ENCODE peak calls at places on chromosomes 12 and 14, in six cellular contexts. One of them, this sample, is unnamed.

GRCh38 chr14:51929156-51929555 is 60.2 kb upstream of the RTRAF start:
- DNase-seq in A549: no peak
- DNase-seq in aorta: no peak
- DNase-seq in left lung: no peak
- DNase-seq in A673: peak; percentile 8
- DNase-seq in thoracic aorta: no peak
- DNase-seq in this sample: no peak

GRCh38 chr12:115185529-115185928 is 501.6 kb upstream of the TBX3 start:
- DNase-seq in A549: no peak
- DNase-seq in aorta: no peak
- DNase-seq in left lung: no peak
- DNase-seq in A673: no peak
- DNase-seq in thoracic aorta: no peak
- DNase-seq in this sample: no peak

GRCh38 chr12:51216652-51217051 is 1.2 kb downstream of the POU6F1 start:
- DNase-seq in A549: no peak
- DNase-seq in aorta: no peak
- DNase-seq in left lung: no peak
- DNase-seq in A673: no peak
- DNase-seq in thoracic aorta: no peak
- DNase-seq in this sample: no peak

GRCh38 chr12:13152281-13152680 is 44.2 kb upstream of the EMP1 start:
- DNase-seq in A549: no peak
- DNase-seq in aorta: peak; percentile 65
- DNase-seq in left lung: no peak
- DNase-seq in A673: no peak
- DNase-seq in thoracic aorta: no peak
- DNase-seq in this sample: no peak

GRCh38 chr12:105226219-105226618 is 9.8 kb downstream of the APPL2 start:
- DNase-seq in A549: no peak
- DNase-seq in aorta: peak; percentile 88
- DNase-seq in left lung: peak; percentile 81
- DNase-seq in A673: peak; percentile 70
- DNase-seq in thoracic aorta: peak; percentile 29
- DNase-seq in this sample: no peak

GRCh38 chr12:93614917-93615596 is 42.6 kb downstream of the SOCS2 start:
- DNase-seq in A549: no peak
- DNase-seq in aorta: no peak
- DNase-seq in left lung: no peak
- DNase-seq in A673: no peak
- DNase-seq in thoracic aorta: no peak
- DNase-seq in this sample: no peak

GRCh38 chr12:2853626-2854025 is 3.2 kb downstream of the TEX52 start:
- DNase-seq in A549: peak; percentile 77
- DNase-seq in aorta: peak; percentile 88
- DNase-seq in left lung: peak; percentile 74
- DNase-seq in A673: peak; percentile 91
- DNase-seq in thoracic aorta: peak; percentile 43
- DNase-seq in this sample: peak; percentile 37

GRCh38 chr14:71242237-71242748 is 335.0 kb downstream of the PCNX1 start:
- DNase-seq in A549: no peak
- DNase-seq in aorta: no peak
- DNase-seq in left lung: no peak
- DNase-seq in A673: no peak
- DNase-seq in thoracic aorta: no peak
- DNase-seq in this sample: no peak

GRCh38 chr12:29287622-29288021 is 93.3 kb downstream of the ERGIC2 start:
- DNase-seq in A549: no peak
- DNase-seq in aorta: no peak
- DNase-seq in left lung: no peak
- DNase-seq in A673: no peak
- DNase-seq in thoracic aorta: no peak
- DNase-seq in this sample: no peak

GRCh38 chr12:114711689-114712152 is 27.7 kb upstream of the TBX3 start:
- DNase-seq in A549: no peak
- DNase-seq in aorta: no peak
- DNase-seq in left lung: no peak
- DNase-seq in A673: no peak
- DNase-seq in thoracic aorta: no peak
- DNase-seq in this sample: no peak

GRCh38 chr14:76720382-76720813 is 40.9 kb upstream of the VASH1 start:
- DNase-seq in A549: no peak
- DNase-seq in aorta: peak; percentile 85
- DNase-seq in left lung: peak; percentile 69
- DNase-seq in A673: no peak
- DNase-seq in thoracic aorta: no peak
- DNase-seq in this sample: no peak

GRCh38 chr14:105091335-105092123 is 26.3 kb upstream of the GPR132 start:
- DNase-seq in A549: peak; percentile 99
- DNase-seq in aorta: peak; percentile 91
- DNase-seq in left lung: peak; percentile 85
- DNase-seq in A673: no peak
- DNase-seq in thoracic aorta: peak; percentile 70
- DNase-seq in this sample: no peak

GRCh38 chr12:22684526-22685118 is 59.7 kb downstream of the ETNK1 start:
- DNase-seq in A549: peak; percentile 50
- DNase-seq in aorta: no peak
- DNase-seq in left lung: no peak
- DNase-seq in A673: peak; percentile 68
- DNase-seq in thoracic aorta: no peak
- DNase-seq in this sample: no peak

GRCh38 chr14:53881921-53882320 is 74.7 kb downstream of the BMP4 start:
- DNase-seq in A549: no peak
- DNase-seq in aorta: no peak
- DNase-seq in left lung: no peak
- DNase-seq in A673: no peak
- DNase-seq in thoracic aorta: no peak
- DNase-seq in this sample: no peak

GRCh38 chr12:76080729-76081415 is 3.6 kb downstream of the NAP1L1 start:
- DNase-seq in A549: peak; percentile 37
- DNase-seq in aorta: no peak
- DNase-seq in left lung: no peak
- DNase-seq in A673: peak; percentile 41
- DNase-seq in thoracic aorta: no peak
- DNase-seq in this sample: no peak

GRCh38 chr12:9064815-9065606 is 50.7 kb downstream of the A2M start:
- DNase-seq in A549: peak; percentile 67
- DNase-seq in aorta: peak; percentile 85
- DNase-seq in left lung: peak; percentile 89
- DNase-seq in A673: no peak
- DNase-seq in thoracic aorta: no peak
- DNase-seq in this sample: no peak

GRCh38 chr12:96420255-96420930 is 20.2 kb upstream of the CDK17 start:
- DNase-seq in A549: no peak
- DNase-seq in aorta: no peak
- DNase-seq in left lung: no peak
- DNase-seq in A673: no peak
- DNase-seq in thoracic aorta: no peak
- DNase-seq in this sample: no peak

GRCh38 chr14:68959035-68959434 is 20.1 kb downstream of the ACTN1 start:
- DNase-seq in A549: no peak
- DNase-seq in aorta: no peak
- DNase-seq in left lung: no peak
- DNase-seq in A673: no peak
- DNase-seq in thoracic aorta: no peak
- DNase-seq in this sample: no peak

GRCh38 chr12:114835031-114835430 is 151.1 kb upstream of the TBX3 start:
- DNase-seq in A549: no peak
- DNase-seq in aorta: no peak
- DNase-seq in left lung: no peak
- DNase-seq in A673: no peak
- DNase-seq in thoracic aorta: no peak
- DNase-seq in this sample: no peak

GRCh38 chr14:60165547-60165876 is 314 bp upstream of the DHRS7 start:
- DNase-seq in A549: no peak
- DNase-seq in aorta: no peak
- DNase-seq in left lung: no peak
- DNase-seq in A673: no peak
- DNase-seq in thoracic aorta: no peak
- DNase-seq in this sample: no peak

GRCh38 chr12:108403952-108404351 is 64.8 kb upstream of the CMKLR1 start:
- DNase-seq in A549: no peak
- DNase-seq in aorta: no peak
- DNase-seq in left lung: no peak
- DNase-seq in A673: peak; percentile 21
- DNase-seq in thoracic aorta: no peak
- DNase-seq in this sample: no peak

GRCh38 chr12:118537481-118537917 is 161.1 kb downstream of the SUDS3 start:
- DNase-seq in A549: no peak
- DNase-seq in aorta: no peak
- DNase-seq in left lung: no peak
- DNase-seq in A673: peak; percentile 48
- DNase-seq in thoracic aorta: no peak
- DNase-seq in this sample: no peak

GRCh38 chr12:4216542-4216927 is 57.0 kb upstream of the CCND2 start:
- DNase-seq in A549: no peak
- DNase-seq in aorta: no peak
- DNase-seq in left lung: no peak
- DNase-seq in A673: no peak
- DNase-seq in thoracic aorta: no peak
- DNase-seq in this sample: no peak

GRCh38 chr14:89336338-89336737 is 80.7 kb downstream of the FOXN3 start:
- DNase-seq in A549: peak; percentile 44
- DNase-seq in aorta: no peak
- DNase-seq in left lung: no peak
- DNase-seq in A673: no peak
- DNase-seq in thoracic aorta: no peak
- DNase-seq in this sample: no peak

GRCh38 chr12:12804011-12804410 is 9.1 kb upstream of the DDX47 start:
- DNase-seq in A549: peak; percentile 90
- DNase-seq in aorta: no peak
- DNase-seq in left lung: no peak
- DNase-seq in A673: no peak
- DNase-seq in thoracic aorta: no peak
- DNase-seq in this sample: no peak

GRCh38 chr12:89453579-89453978 is 71.0 kb downstream of the GALNT4 start:
- DNase-seq in A549: peak; percentile 35
- DNase-seq in aorta: no peak
- DNase-seq in left lung: no peak
- DNase-seq in A673: peak; percentile 35
- DNase-seq in thoracic aorta: no peak
- DNase-seq in this sample: no peak

GRCh38 chr12:118979763-118980406 is 1.5 kb upstream of the SRRM4 start:
- DNase-seq in A549: peak; percentile 80
- DNase-seq in aorta: peak; percentile 45
- DNase-seq in left lung: no peak
- DNase-seq in A673: peak; percentile 79
- DNase-seq in thoracic aorta: no peak
- DNase-seq in this sample: no peak

GRCh38 chr12:8948711-8949524 is 527 bp downstream of the M6PR start:
- DNase-seq in A549: peak; percentile 16
- DNase-seq in aorta: no peak
- DNase-seq in left lung: peak; percentile 31
- DNase-seq in A673: peak; percentile 57
- DNase-seq in thoracic aorta: no peak
- DNase-seq in this sample: no peak

GRCh38 chr12:42504049-42504448 is 85.5 kb downstream of the PRICKLE1 start:
- DNase-seq in A549: no peak
- DNase-seq in aorta: no peak
- DNase-seq in left lung: no peak
- DNase-seq in A673: peak; percentile 44
- DNase-seq in thoracic aorta: no peak
- DNase-seq in this sample: no peak

GRCh38 chr12:57614948-57615500 is 3.8 kb downstream of the ARHGEF25 start:
- DNase-seq in A549: no peak
- DNase-seq in aorta: no peak
- DNase-seq in left lung: no peak
- DNase-seq in A673: no peak
- DNase-seq in thoracic aorta: no peak
- DNase-seq in this sample: no peak

GRCh38 chr12:119229837-119230236 is 51.1 kb downstream of the HSPB8 start:
- DNase-seq in A549: peak; percentile 77
- DNase-seq in aorta: peak; percentile 59
- DNase-seq in left lung: no peak
- DNase-seq in A673: peak; percentile 59
- DNase-seq in thoracic aorta: no peak
- DNase-seq in this sample: no peak

GRCh38 chr14:40133484-40133883 is 701.3 kb upstream of the FBXO33 start:
- DNase-seq in A549: no peak
- DNase-seq in aorta: no peak
- DNase-seq in left lung: no peak
- DNase-seq in A673: no peak
- DNase-seq in thoracic aorta: no peak
- DNase-seq in this sample: no peak
- H3K9me3 ChIP-seq in A549: no peaks in the 10 kb centered on the region
- H3K9me3 ChIP-seq in aorta: no peaks in the 10 kb centered on the region
- H3K9me3 ChIP-seq in left lung: no peaks in the 10 kb centered on the region
- H3K9me3 ChIP-seq in A673: peaks cover 2% of the 10 kb centered on the region
- H3K9me3 ChIP-seq in thoracic aorta: no peaks in the 10 kb centered on the region
- H3K9me3 ChIP-seq in this sample: no peaks in the 10 kb centered on the region

GRCh38 chr12:53940448-53941014 is 1.9 kb downstream of the HOXC13 start:
- DNase-seq in A549: no peak
- DNase-seq in aorta: no peak
- DNase-seq in left lung: no peak
- DNase-seq in A673: no peak
- DNase-seq in thoracic aorta: no peak
- DNase-seq in this sample: no peak
- H3K9me3 ChIP-seq in A549: no peaks in the 10 kb centered on the region
- H3K9me3 ChIP-seq in aorta: no peaks in the 10 kb centered on the region
- H3K9me3 ChIP-seq in left lung: no peaks in the 10 kb centered on the region
- H3K9me3 ChIP-seq in A673: no peaks in the 10 kb centered on the region
- H3K9me3 ChIP-seq in thoracic aorta: no peaks in the 10 kb centered on the region
- H3K9me3 ChIP-seq in this sample: no peaks in the 10 kb centered on the region

GRCh38 chr12:34401659-34402227 is 379.4 kb downstream of the ALG10 start:
- DNase-seq in A549: no peak
- DNase-seq in aorta: peak; percentile 18
- DNase-seq in left lung: peak; percentile 19
- DNase-seq in A673: no peak
- DNase-seq in thoracic aorta: no peak
- DNase-seq in this sample: no peak
- H3K9me3 ChIP-seq in A549: peaks cover 2% of the 10 kb centered on the region
- H3K9me3 ChIP-seq in aorta: peaks cover 8% of the 10 kb centered on the region
- H3K9me3 ChIP-seq in left lung: no peaks in the 10 kb centered on the region
- H3K9me3 ChIP-seq in A673: peaks cover 34% of the 10 kb centered on the region
- H3K9me3 ChIP-seq in thoracic aorta: peaks cover 22% of the 10 kb centered on the region
- H3K9me3 ChIP-seq in this sample: peaks cover 32% of the 10 kb centered on the region

GRCh38 chr12:34350092-34351041 is 328.1 kb downstream of the ALG10 start:
- DNase-seq in A549: peak; percentile 44
- DNase-seq in aorta: no peak
- DNase-seq in left lung: no peak
- DNase-seq in A673: no peak
- DNase-seq in thoracic aorta: no peak
- DNase-seq in this sample: no peak
- H3K9me3 ChIP-seq in A549: no peaks in the 10 kb centered on the region
- H3K9me3 ChIP-seq in aorta: no peaks in the 10 kb centered on the region
- H3K9me3 ChIP-seq in left lung: no peaks in the 10 kb centered on the region
- H3K9me3 ChIP-seq in A673: peaks cover 14% of the 10 kb centered on the region
- H3K9me3 ChIP-seq in thoracic aorta: no peaks in the 10 kb centered on the region
- H3K9me3 ChIP-seq in this sample: peaks cover 30% of the 10 kb centered on the region

DNA sequence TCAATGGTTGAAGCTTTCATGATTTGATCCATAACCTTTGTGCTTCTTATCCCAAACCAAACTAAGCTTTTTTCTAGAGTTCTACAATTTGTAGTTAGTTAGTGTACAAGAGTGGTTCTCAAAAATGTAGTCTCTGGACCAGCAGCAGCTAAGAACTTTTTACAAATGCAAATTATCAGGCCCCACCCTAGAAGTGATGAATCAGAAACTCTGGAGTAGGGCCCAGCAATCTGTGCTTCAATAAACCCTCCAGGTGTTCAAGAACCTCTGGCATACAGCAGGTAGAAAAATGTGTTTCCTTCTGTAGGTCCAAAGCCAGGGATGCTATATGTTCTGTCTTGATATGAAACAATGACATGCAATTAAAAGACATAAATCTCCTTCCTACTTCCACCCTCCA is 26.1 kb upstream of the ACTR6 start:
- DNase-seq in A549: no peak
- DNase-seq in aorta: no peak
- DNase-seq in left lung: no peak
- DNase-seq in A673: no peak
- DNase-seq in thoracic aorta: no peak
- DNase-seq in this sample: no peak
- H3K9me3 ChIP-seq in A549: no peaks in the 10 kb centered on the region
- H3K9me3 ChIP-seq in aorta: no peaks in the 10 kb centered on the region
- H3K9me3 ChIP-seq in left lung: no peaks in the 10 kb centered on the region
- H3K9me3 ChIP-seq in A673: no peaks in the 10 kb centered on the region
- H3K9me3 ChIP-seq in thoracic aorta: no peaks in the 10 kb centered on the region
- H3K9me3 ChIP-seq in this sample: no peaks in the 10 kb centered on the region